ENCODE peak calls at places on chromosome 4, in four cellular contexts. G is H1, A is HepG2, O is K562. W is an unnamed sample.

GRCh38 chr4:101230806-101231426 is 116.4 kb downstream of the PPP3CA start:
- DNase-seq in A (no peak), G (no peak), O (no peak), W (no peak)

GRCh38 chr4:46505131-46505530 is 115.2 kb upstream of the GABRA2 start:
- DNase-seq in G (no peak), A (no peak), O (no peak), W (no peak)

GRCh38 chr4:173477016-173477415 is 53.0 kb downstream of the HAND2 start:
- DNase-seq in A (no peak), O (no peak), G (no peak), W (no peak)

GRCh38 chr4:165994706-165995105 is 121.7 kb downstream of the TLL1 start:
- DNase-seq in A (no peak), G (no peak), O (no peak), W (no peak)

GRCh38 chr4:99151452-99151851 is 7.4 kb upstream of the ADH4 start:
- DNase-seq in G (no peak), O (no peak), A (no peak), W (no peak)

GRCh38 chr4:139933541-139933940 is 220.4 kb downstream of the MAML3 start:
- DNase-seq in O (no peak), A (peak), G (no peak), W (no peak)

GRCh38 chr4:121048165-121048564 is 24.2 kb downstream of the NDNF start:
- DNase-seq in G (no peak), A (no peak), O (no peak), W (no peak)

GRCh38 chr4:88341227-88342192 is 37.1 kb upstream of the HERC6 start:
- DNase-seq in O (no peak), A (peak), G (peak), W (no peak)

DNA sequence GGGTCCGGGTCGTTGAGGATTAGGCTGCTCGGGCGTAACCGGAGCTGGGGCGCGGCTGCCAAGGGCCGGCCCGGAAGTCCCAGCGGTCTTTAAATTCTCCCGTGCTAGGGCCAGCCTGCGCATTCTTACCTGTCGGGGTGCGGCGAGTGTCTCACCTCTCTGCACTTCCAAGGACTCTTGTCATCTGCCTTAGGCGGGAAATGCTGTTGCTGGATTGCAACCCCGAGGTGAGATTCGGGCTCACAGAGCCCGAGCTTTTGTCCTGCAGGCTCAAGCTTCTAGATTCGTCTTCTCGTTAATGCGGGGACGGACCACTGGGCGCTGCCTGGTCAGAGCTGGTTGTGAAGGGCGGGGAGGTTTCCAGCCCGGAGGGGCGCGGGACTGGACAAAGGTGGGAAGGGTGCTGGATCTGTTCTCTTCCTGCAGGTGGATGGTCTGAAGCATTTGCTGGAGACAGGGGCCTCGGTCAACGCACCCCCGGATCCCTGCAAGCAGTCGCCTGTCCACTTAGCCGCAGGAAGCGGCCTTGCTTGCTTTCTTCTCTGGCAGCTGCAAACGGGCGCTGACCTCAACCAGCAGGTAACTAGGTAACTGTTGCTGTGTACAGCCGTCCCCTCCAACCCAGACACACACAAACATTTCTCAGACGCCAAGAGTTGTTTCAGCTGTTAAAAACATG is at the start of gene ANKRD37:
- DNase-seq in O (peak), A (peak), G (peak), W (no peak)
- TF ChIP-seq FOSL1 in O (no peak), A (no peak), G (no peak), W (no peak)

GRCh38 chr4:4358093-4358840 is 28.6 kb upstream of the NSG1 start:
- DNase-seq in G (no peak), A (no peak), O (no peak), W (no peak)
- TF ChIP-seq FOSL1 in G (no peak), A (no peak), O (no peak), W (no peak)

GRCh38 chr4:106032851-106033286 is 137.6 kb downstream of the NPNT start:
- DNase-seq in A (peak), G (no peak), O (no peak), W (no peak)

GRCh38 chr4:106035204-106035603 is 139.9 kb downstream of the NPNT start:
- DNase-seq in O (no peak), G (no peak), A (peak), W (no peak)

GRCh38 chr4:106034751-106035150 is 139.5 kb downstream of the NPNT start:
- DNase-seq in A (no peak), G (no peak), O (no peak), W (no peak)

GRCh38 chr4:106033469-106033868 is 138.2 kb downstream of the NPNT start:
- DNase-seq in G (no peak), A (no peak), O (no peak), W (no peak)

DNA sequence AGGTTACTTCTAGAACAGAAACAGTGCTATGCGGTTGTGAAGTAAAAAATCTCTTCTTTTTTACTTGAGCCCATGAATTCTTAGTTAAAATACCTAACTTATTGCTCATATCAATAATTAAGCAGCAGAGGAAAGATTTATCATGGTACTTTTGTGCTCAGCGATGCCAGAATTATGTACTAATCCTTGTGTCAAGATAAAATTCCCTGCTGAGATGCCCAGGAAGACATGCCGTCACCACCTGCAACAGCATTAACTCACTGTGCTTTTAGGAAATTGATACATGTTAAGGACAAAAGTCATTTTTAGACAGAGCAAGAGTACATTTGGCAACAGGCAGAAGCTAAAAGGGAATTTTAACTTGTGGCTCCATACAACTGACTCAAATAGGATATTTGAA is 138.9 kb downstream of the NPNT start:
- DNase-seq in A (no peak), G (no peak), O (no peak), W (no peak)
- TF ChIP-seq FOSL1 in A (no peak), G (no peak), O (no peak), W (no peak)

GRCh38 chr4:26995316-26995715 is 134.7 kb downstream of the STIM2 start:
- DNase-seq in A (no peak), O (no peak), G (no peak), W (no peak)
- TF ChIP-seq FOSL1 in A (no peak), O (no peak), G (no peak), W (no peak)

GRCh38 chr4:73780834-73781233 is 40.5 kb downstream of the CXCL8 start:
- DNase-seq in O (no peak), G (no peak), A (no peak), W (no peak)

GRCh38 chr4:73777612-73778011 is 37.2 kb downstream of the CXCL8 start:
- DNase-seq in A (no peak), G (no peak), O (no peak), W (no peak)

GRCh38 chr4:73780243-73780642 is 39.9 kb downstream of the CXCL8 start:
- DNase-seq in O (no peak), A (no peak), G (no peak), W (no peak)

GRCh38 chr4:73772353-73772752 is 32.0 kb downstream of the CXCL8 start:
- DNase-seq in G (no peak), A (no peak), O (no peak), W (no peak)

GRCh38 chr4:73776363-73776762 is 36.0 kb downstream of the CXCL8 start:
- DNase-seq in A (peak), O (no peak), G (no peak), W (no peak)
- TF ChIP-seq FOSL1 in A (no peak), O (no peak), G (no peak), W (no peak)

GRCh38 chr4:59920414-59920813 is 1279.7 kb upstream of the ADGRL3 start:
- DNase-seq in O (no peak), G (no peak), A (no peak), W (no peak)
- TF ChIP-seq FOSL1 in O (no peak), G (no peak), A (no peak), W (no peak)

DNA sequence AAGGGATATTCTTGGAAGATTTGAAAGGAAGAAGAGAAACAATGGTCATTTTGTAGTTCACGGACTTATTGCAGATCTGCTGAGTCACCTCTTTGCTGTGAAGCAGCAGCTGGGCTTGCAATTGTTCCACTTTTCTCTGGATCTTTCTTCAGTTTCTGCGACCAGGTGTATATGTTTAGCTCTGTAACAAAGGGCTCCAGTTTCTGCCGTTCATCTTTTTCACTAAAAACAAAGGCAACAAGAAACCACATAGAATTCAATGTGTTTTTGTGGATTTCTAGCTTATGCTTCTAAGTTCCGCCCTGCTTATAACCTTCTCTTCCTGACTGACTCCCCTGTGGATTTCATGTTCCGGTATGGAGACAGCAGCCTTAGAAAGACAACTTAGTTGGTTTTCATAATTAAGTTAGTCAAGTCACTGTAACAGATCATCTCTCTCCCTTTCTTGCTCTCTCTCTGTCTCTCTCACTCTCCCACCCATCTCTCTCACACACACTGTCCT is 121.6 kb upstream of the EPHA5 start:
- DNase-seq in G (no peak), O (no peak), A (no peak), W (no peak)
- TF ChIP-seq FOSL1 in G (no peak), O (no peak), A (no peak), W (no peak)

DNA sequence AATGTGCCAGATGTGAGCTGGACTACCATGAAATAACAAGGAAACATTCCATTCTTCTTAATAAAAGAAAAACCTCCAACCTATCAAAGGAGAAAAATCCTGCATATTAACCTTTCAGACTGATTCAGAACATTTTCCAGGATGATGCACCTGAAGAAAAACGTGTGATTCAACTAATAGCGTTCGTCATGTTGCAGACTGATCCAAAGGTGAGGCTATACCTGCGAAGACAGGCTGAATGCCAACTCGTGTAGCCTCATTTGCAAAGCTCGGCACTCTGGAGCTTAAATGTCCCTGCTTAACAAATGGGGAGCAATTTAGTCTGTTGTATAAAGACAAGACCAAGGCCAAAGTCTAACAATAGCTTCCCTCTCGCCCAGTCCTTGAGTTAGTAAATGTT is 172.0 kb upstream of the NOCT start:
- DNase-seq in G (no peak), O (no peak), A (no peak), W (no peak)
- TF ChIP-seq FOSL1 in G (no peak), O (no peak), A (no peak), W (no peak)

DNA sequence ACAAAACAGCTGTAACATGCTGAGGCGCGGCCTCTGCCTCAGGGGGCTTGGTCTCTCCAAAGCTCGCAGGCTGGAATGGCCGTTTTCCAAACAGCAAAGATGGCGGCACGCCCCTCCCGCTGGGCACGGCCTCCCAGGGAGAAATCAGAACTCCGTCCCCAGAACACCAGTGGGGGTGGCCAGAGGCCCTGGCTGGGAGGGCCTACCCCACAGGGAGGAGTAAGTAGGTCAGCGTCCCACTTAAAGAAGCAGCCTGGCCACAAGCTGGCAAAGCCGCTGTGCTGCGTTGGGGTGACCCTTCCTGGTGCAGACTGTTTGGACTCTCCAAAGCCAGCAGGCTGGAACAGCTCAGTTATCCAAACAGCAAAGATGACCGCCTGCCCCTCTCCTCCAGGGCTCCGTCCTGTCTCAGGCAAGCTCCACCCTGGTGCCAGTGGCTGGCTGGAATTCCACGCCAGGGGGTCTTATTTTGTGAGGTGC is 862.8 kb downstream of the TRIML1 start:
- DNase-seq in G (no peak), A (no peak), O (no peak), W (no peak)
- TF ChIP-seq FOSL1 in G (no peak), A (no peak), O (no peak), W (no peak)

DNA sequence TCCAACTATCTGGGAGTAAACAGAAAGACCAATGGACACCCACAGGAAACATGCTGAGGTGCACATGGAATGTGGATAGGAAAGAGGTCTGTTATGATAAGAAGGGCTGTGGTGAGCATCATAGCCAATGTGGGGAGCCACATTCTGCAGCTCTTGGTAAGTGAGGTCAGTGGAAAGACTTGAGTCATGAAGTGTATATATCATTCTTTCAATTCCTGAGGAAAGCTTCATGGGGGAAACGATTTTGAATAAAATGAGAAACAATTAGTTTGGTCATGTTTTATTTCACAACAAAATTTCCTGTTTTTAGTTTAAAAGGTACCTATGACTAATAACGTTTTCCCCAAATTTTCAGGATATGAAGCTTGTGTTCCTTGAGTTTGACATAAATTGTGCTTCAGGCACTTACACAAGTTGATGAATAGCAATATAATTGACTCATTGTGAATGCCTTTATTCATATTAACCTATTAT is 41.4 kb upstream of the RASSF6 start:
- DNase-seq in O (peak), A (no peak), G (no peak), W (no peak)
- TF ChIP-seq FOSL1 in O (peak), A (no peak), G (no peak), W (no peak)